ENCODE peak calls at places on chromosomes 16 and 17, in six cellular contexts. L, I, H, X, S and C are unnamed samples.
A peak's percentile ranks its signal among the peaks of the same experiment; 100 is the strongest.

GRCh38 chr17:16975266-16975651 is 3.3 kb upstream of the TNFRSF13B start:
- DNase-seq in L (no peak), I (no peak), H (no peak), X (no peak), S (no peak), C (no peak)

GRCh38 chr17:58271532-58271931 is 9.2 kb downstream of the MPO start:
- DNase-seq in L (no peak), I (no peak), H (no peak), X (no peak), S (no peak), C (no peak)

GRCh38 chr16:11032922-11033291 is 88.5 kb downstream of the CLEC16A start:
- DNase-seq in L (peak; percentile 71), I (no peak), H (peak; percentile 75), X (no peak), S (no peak), C (no peak)

GRCh38 chr17:40311575-40311974 is 2.6 kb downstream of the RARA start:
- DNase-seq in L (no peak), I (no peak), H (no peak), X (peak; percentile 60), S (no peak), C (no peak)

GRCh38 chr17:71023631-71024030 is 854.3 kb downstream of the KCNJ2 start:
- DNase-seq in L (no peak), I (no peak), H (no peak), X (peak; percentile 18), S (no peak), C (no peak)

GRCh38 chr17:43431741-43432523 is 33.1 kb downstream of the ARL4D start:
- DNase-seq in L (peak; percentile 32), I (no peak), H (peak; percentile 56), X (peak; percentile 9), S (no peak), C (no peak)

GRCh38 chr16:931651-932500 is 38.9 kb downstream of the LMF1 start:
- DNase-seq in L (no peak), I (no peak), H (no peak), X (no peak), S (no peak), C (no peak)

GRCh38 chr16:69848635-69849545 is 86.8 kb downstream of the WWP2 start:
- DNase-seq in L (peak; percentile 67), I (peak; percentile 82), H (peak; percentile 94), X (no peak), S (peak; percentile 43), C (peak; percentile 86)

GRCh38 chr16:66030036-66030435 is 336.5 kb upstream of the CDH5 start:
- DNase-seq in L (peak; percentile 67), I (no peak), H (no peak), X (no peak), S (no peak), C (peak; percentile 19)

GRCh38 chr17:60573139-60573975 is 26.6 kb upstream of the PPM1D start:
- DNase-seq in L (peak; percentile 57), I (no peak), H (peak; percentile 52), X (no peak), S (no peak), C (no peak)

GRCh38 chr16:15857779-15858560 is 1.1 kb upstream of the MYH11 start:
- DNase-seq in L (peak; percentile 36), I (peak; percentile 25), H (peak; percentile 84), X (no peak), S (peak; percentile 34), C (peak; percentile 69)

GRCh38 chr17:13426991-13427390 is 174.7 kb downstream of the HS3ST3A1 start:
- DNase-seq in L (no peak), I (no peak), H (no peak), X (no peak), S (no peak), C (no peak)

GRCh38 chr17:65101371-65101770 is 35.8 kb upstream of the RGS9 start:
- DNase-seq in L (no peak), I (no peak), H (no peak), X (no peak), S (no peak), C (no peak)

GRCh38 chr17:81518785-81519283 is 6.2 kb upstream of the ACTG1 start:
- DNase-seq in L (peak; percentile 25), I (no peak), H (peak; percentile 80), X (no peak), S (no peak), C (no peak)

GRCh38 chr16:85681255-85681654 is 7.5 kb downstream of the GINS2 start:
- DNase-seq in L (no peak), I (no peak), H (no peak), X (no peak), S (no peak), C (no peak)